ENCODE peak calls at places on chromosomes 4 and X, in six cellular contexts. One of them, this sample, is unnamed.

GRCh38 chrX:24186986-24187385 is 37.5 kb downstream of the ZFX start:
- DNase-seq in fibroblast of lung: no peak
- DNase-seq in aorta: no peak
- DNase-seq in effector memory CD4-positive, alpha-beta T cell: no peak
- DNase-seq in stomach: no peak
- DNase-seq in SK-N-SH: no peak
- DNase-seq in this sample: no peak

GRCh38 chr4:74875451-74875850 is 57.5 kb upstream of the PARM1 start:
- DNase-seq in SK-N-SH: no peak
- DNase-seq in stomach: no peak
- DNase-seq in effector memory CD4-positive, alpha-beta T cell: no peak
- DNase-seq in fibroblast of lung: no peak
- DNase-seq in aorta: no peak
- DNase-seq in this sample: no peak

GRCh38 chr4:96473246-96473645 is 633.4 kb downstream of the PDHA2 start:
- DNase-seq in stomach: no peak
- DNase-seq in effector memory CD4-positive, alpha-beta T cell: no peak
- DNase-seq in aorta: no peak
- DNase-seq in fibroblast of lung: peak; percentile 2
- DNase-seq in SK-N-SH: no peak
- DNase-seq in this sample: no peak

GRCh38 chrX:12950851-12951589 is 23.9 kb upstream of the TMSB4X start:
- DNase-seq in fibroblast of lung: no peak
- DNase-seq in aorta: peak; percentile 74
- DNase-seq in SK-N-SH: peak; percentile 39
- DNase-seq in effector memory CD4-positive, alpha-beta T cell: peak; percentile 54
- DNase-seq in stomach: peak; percentile 39
- DNase-seq in this sample: peak; percentile 48

GRCh38 chr4:154642361-154642760 is 29.9 kb upstream of the FGG start:
- DNase-seq in stomach: no peak
- DNase-seq in aorta: no peak
- DNase-seq in SK-N-SH: no peak
- DNase-seq in effector memory CD4-positive, alpha-beta T cell: no peak
- DNase-seq in fibroblast of lung: no peak
- DNase-seq in this sample: no peak

GRCh38 chrX:71198066-71198465 is 25.0 kb upstream of the GJB1 start:
- DNase-seq in aorta: no peak
- DNase-seq in fibroblast of lung: no peak
- DNase-seq in effector memory CD4-positive, alpha-beta T cell: no peak
- DNase-seq in stomach: no peak
- DNase-seq in SK-N-SH: no peak
- DNase-seq in this sample: no peak

GRCh38 chr4:185429660-185430059 is 3.9 kb upstream of the UFSP2 start:
- DNase-seq in stomach: no peak
- DNase-seq in fibroblast of lung: no peak
- DNase-seq in effector memory CD4-positive, alpha-beta T cell: no peak
- DNase-seq in aorta: no peak
- DNase-seq in SK-N-SH: no peak
- DNase-seq in this sample: no peak

GRCh38 chr4:95161781-95162469 is 386.8 kb downstream of the UNC5C start:
- DNase-seq in SK-N-SH: no peak
- DNase-seq in stomach: no peak
- DNase-seq in fibroblast of lung: no peak
- DNase-seq in aorta: no peak
- DNase-seq in effector memory CD4-positive, alpha-beta T cell: no peak
- DNase-seq in this sample: no peak

GRCh38 chr4:183139058-183139740 is 40.1 kb downstream of the WWC2 start:
- DNase-seq in aorta: no peak
- DNase-seq in SK-N-SH: no peak
- DNase-seq in effector memory CD4-positive, alpha-beta T cell: no peak
- DNase-seq in stomach: no peak
- DNase-seq in fibroblast of lung: peak; percentile 81
- DNase-seq in this sample: no peak

GRCh38 chr4:74473155-74473811 is 28.3 kb downstream of the AREG start:
- DNase-seq in aorta: no peak
- DNase-seq in SK-N-SH: no peak
- DNase-seq in fibroblast of lung: peak; percentile 90
- DNase-seq in stomach: peak; percentile 27
- DNase-seq in effector memory CD4-positive, alpha-beta T cell: no peak
- DNase-seq in this sample: no peak

GRCh38 chr4:185710487-185710995 is 101.5 kb downstream of the SORBS2 start:
- DNase-seq in fibroblast of lung: peak; percentile 78
- DNase-seq in stomach: no peak
- DNase-seq in SK-N-SH: no peak
- DNase-seq in effector memory CD4-positive, alpha-beta T cell: no peak
- DNase-seq in aorta: no peak
- DNase-seq in this sample: no peak

GRCh38 chr4:25144870-25145481 is 15.3 kb downstream of the SEPSECS start:
- DNase-seq in effector memory CD4-positive, alpha-beta T cell: no peak
- DNase-seq in aorta: no peak
- DNase-seq in stomach: no peak
- DNase-seq in fibroblast of lung: peak; percentile 18
- DNase-seq in SK-N-SH: peak; percentile 43
- DNase-seq in this sample: no peak

GRCh38 chrX:16138108-16138427 is 14.7 kb downstream of the GRPR start:
- DNase-seq in aorta: no peak
- DNase-seq in effector memory CD4-positive, alpha-beta T cell: no peak
- DNase-seq in SK-N-SH: no peak
- DNase-seq in stomach: no peak
- DNase-seq in fibroblast of lung: no peak
- DNase-seq in this sample: no peak

GRCh38 chr4:30717208-30718020 is 2.8 kb upstream of the PCDH7 start:
- DNase-seq in effector memory CD4-positive, alpha-beta T cell: no peak
- DNase-seq in SK-N-SH: peak; percentile 42
- DNase-seq in stomach: peak; percentile 38
- DNase-seq in fibroblast of lung: peak; percentile 86
- DNase-seq in aorta: peak; percentile 69
- DNase-seq in this sample: no peak

GRCh38 chr4:175614880-175615279 is 197.2 kb downstream of the GPM6A start:
- DNase-seq in stomach: peak; percentile 53
- DNase-seq in aorta: no peak
- DNase-seq in SK-N-SH: no peak
- DNase-seq in fibroblast of lung: no peak
- DNase-seq in effector memory CD4-positive, alpha-beta T cell: no peak
- DNase-seq in this sample: no peak

GRCh38 chr4:20194079-20195013 is 57.4 kb upstream of the SLIT2 start:
- DNase-seq in aorta: no peak
- DNase-seq in SK-N-SH: no peak
- DNase-seq in stomach: no peak
- DNase-seq in fibroblast of lung: peak; percentile 90
- DNase-seq in effector memory CD4-positive, alpha-beta T cell: no peak
- DNase-seq in this sample: no peak

GRCh38 chr4:20305976-20306375 is 54.3 kb downstream of the SLIT2 start:
- DNase-seq in aorta: no peak
- DNase-seq in SK-N-SH: peak; percentile 40
- DNase-seq in fibroblast of lung: no peak
- DNase-seq in stomach: no peak
- DNase-seq in effector memory CD4-positive, alpha-beta T cell: no peak
- DNase-seq in this sample: no peak

GRCh38 chrX:130176354-130176776 is 4.6 kb downstream of the RAB33A start:
- DNase-seq in stomach: no peak
- DNase-seq in fibroblast of lung: peak; percentile 11
- DNase-seq in SK-N-SH: no peak
- DNase-seq in effector memory CD4-positive, alpha-beta T cell: no peak
- DNase-seq in aorta: no peak
- DNase-seq in this sample: no peak

GRCh38 chrX:43166874-43167273 is 388.9 kb upstream of the PPP1R2C start:
- DNase-seq in SK-N-SH: no peak
- DNase-seq in fibroblast of lung: no peak
- DNase-seq in effector memory CD4-positive, alpha-beta T cell: no peak
- DNase-seq in aorta: no peak
- DNase-seq in stomach: no peak
- DNase-seq in this sample: no peak

GRCh38 chrX:153646620-153647373 is at the start of gene DUSP9:
- DNase-seq in effector memory CD4-positive, alpha-beta T cell: no peak
- DNase-seq in SK-N-SH: peak; percentile 77
- DNase-seq in fibroblast of lung: peak; percentile 21
- DNase-seq in stomach: peak; percentile 36
- DNase-seq in aorta: peak; percentile 47
- DNase-seq in this sample: no peak

GRCh38 chrX:64853424-64853823 is 122.8 kb downstream of the ZC4H2 start:
- DNase-seq in stomach: no peak
- DNase-seq in fibroblast of lung: no peak
- DNase-seq in aorta: no peak
- DNase-seq in effector memory CD4-positive, alpha-beta T cell: no peak
- DNase-seq in SK-N-SH: no peak
- DNase-seq in this sample: no peak

GRCh38 chrX:15301924-15302323 is 13.5 kb downstream of the ASB11 start:
- DNase-seq in SK-N-SH: no peak
- DNase-seq in stomach: no peak
- DNase-seq in effector memory CD4-positive, alpha-beta T cell: no peak
- DNase-seq in aorta: peak; percentile 76
- DNase-seq in fibroblast of lung: no peak
- DNase-seq in this sample: no peak

GRCh38 chr4:165493359-165493758 is 114.6 kb downstream of the CPE start:
- DNase-seq in stomach: peak; percentile 65
- DNase-seq in effector memory CD4-positive, alpha-beta T cell: peak; percentile 32
- DNase-seq in SK-N-SH: peak; percentile 36
- DNase-seq in aorta: peak; percentile 58
- DNase-seq in fibroblast of lung: peak; percentile 52
- DNase-seq in this sample: peak; percentile 16

GRCh38 chrX:6052111-6052745 is 176.4 kb downstream of the NLGN4X start:
- DNase-seq in SK-N-SH: peak; percentile 48
- DNase-seq in stomach: no peak
- DNase-seq in aorta: no peak
- DNase-seq in fibroblast of lung: peak; percentile 67
- DNase-seq in effector memory CD4-positive, alpha-beta T cell: no peak
- DNase-seq in this sample: no peak

DNA sequence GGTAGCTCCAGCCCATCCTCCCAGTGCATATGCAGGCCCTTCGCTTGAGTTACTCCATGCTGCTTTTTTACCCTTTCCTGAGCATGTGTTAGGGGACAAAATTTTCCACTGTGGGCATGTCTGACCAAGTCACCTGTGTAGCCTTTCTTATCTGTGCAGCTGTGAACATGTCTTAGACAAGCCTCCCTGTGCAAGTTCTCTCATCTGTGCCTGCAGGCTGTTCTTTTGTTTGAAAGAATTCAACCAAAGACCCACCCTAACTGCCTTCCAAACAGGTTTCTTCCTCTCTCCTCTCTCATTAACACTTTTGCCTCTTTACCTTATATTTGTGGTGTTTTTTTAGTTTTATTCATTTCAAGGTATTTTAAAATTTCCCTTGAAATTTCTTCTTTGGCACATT is 53.2 kb upstream of the SPIN4 start:
- DNase-seq in SK-N-SH: no peak
- DNase-seq in effector memory CD4-positive, alpha-beta T cell: no peak
- DNase-seq in aorta: no peak
- DNase-seq in stomach: no peak
- DNase-seq in fibroblast of lung: no peak
- DNase-seq in this sample: no peak
- H3K9me3 ChIP-seq in SK-N-SH: no peaks in the 10 kb centered on the region
- H3K9me3 ChIP-seq in effector memory CD4-positive, alpha-beta T cell: no peaks in the 10 kb centered on the region
- H3K9me3 ChIP-seq in aorta: no peaks in the 10 kb centered on the region
- H3K9me3 ChIP-seq in stomach: no peaks in the 10 kb centered on the region
- H3K9me3 ChIP-seq in fibroblast of lung: no peaks in the 10 kb centered on the region
- H3K9me3 ChIP-seq in this sample: no peaks in the 10 kb centered on the region

GRCh38 chr4:133151301-133151680 is 2.2 kb downstream of the PCDH10 start:
- DNase-seq in stomach: no peak
- DNase-seq in effector memory CD4-positive, alpha-beta T cell: no peak
- DNase-seq in aorta: no peak
- DNase-seq in SK-N-SH: no peak
- DNase-seq in fibroblast of lung: peak; percentile 47
- DNase-seq in this sample: no peak

GRCh38 chr4:133152801-133153526 is 3.9 kb downstream of the PCDH10 start:
- DNase-seq in SK-N-SH: no peak
- DNase-seq in fibroblast of lung: peak; percentile 60
- DNase-seq in aorta: no peak
- DNase-seq in stomach: no peak
- DNase-seq in effector memory CD4-positive, alpha-beta T cell: no peak
- DNase-seq in this sample: no peak

GRCh38 chr4:133150643-133151300 is 1.7 kb downstream of the PCDH10 start:
- DNase-seq in stomach: no peak
- DNase-seq in SK-N-SH: peak; percentile 20
- DNase-seq in effector memory CD4-positive, alpha-beta T cell: no peak
- DNase-seq in fibroblast of lung: peak; percentile 53
- DNase-seq in aorta: peak; percentile 50
- DNase-seq in this sample: no peak

GRCh38 chr4:133152330-133152791 is 3.3 kb downstream of the PCDH10 start:
- DNase-seq in stomach: no peak
- DNase-seq in aorta: peak; percentile 42
- DNase-seq in effector memory CD4-positive, alpha-beta T cell: no peak
- DNase-seq in SK-N-SH: no peak
- DNase-seq in fibroblast of lung: peak; percentile 60
- DNase-seq in this sample: no peak

DNA sequence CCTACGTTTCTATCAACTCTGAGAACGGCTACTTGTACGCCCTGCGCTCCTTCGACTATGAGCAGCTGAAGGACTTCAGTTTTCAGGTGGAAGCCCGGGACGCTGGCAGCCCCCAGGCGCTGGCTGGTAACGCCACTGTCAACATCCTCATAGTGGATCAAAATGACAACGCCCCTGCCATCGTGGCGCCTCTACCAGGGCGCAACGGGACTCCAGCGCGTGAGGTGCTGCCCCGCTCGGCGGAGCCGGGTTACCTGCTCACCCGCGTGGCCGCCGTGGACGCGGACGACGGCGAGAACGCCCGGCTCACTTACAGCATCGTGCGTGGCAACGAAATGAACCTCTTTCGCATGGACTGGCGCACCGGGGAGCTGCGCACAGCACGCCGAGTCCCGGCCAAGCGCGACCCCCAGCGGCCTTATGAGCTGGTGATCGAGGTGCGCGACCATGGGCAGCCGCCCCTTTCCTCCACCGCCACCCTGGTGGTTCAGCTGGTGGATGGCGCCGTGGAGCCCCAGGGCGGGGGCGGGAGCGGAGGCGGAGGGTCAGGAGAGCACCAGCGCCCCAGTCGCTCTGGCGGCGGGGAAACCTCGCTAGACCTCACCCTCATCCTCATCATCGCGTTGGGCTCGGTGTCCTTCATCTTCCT is 2.7 kb downstream of the PCDH10 start:
- DNase-seq in aorta: peak; percentile 45
- DNase-seq in fibroblast of lung: peak; percentile 64
- DNase-seq in SK-N-SH: peak; percentile 44
- DNase-seq in effector memory CD4-positive, alpha-beta T cell: no peak
- DNase-seq in stomach: no peak
- DNase-seq in this sample: no peak
- H3K9me3 ChIP-seq in aorta: no peaks in the 10 kb centered on the region
- H3K9me3 ChIP-seq in fibroblast of lung: no peaks in the 10 kb centered on the region
- H3K9me3 ChIP-seq in SK-N-SH: no peaks in the 10 kb centered on the region
- H3K9me3 ChIP-seq in effector memory CD4-positive, alpha-beta T cell: no peaks in the 10 kb centered on the region
- H3K9me3 ChIP-seq in stomach: no peaks in the 10 kb centered on the region
- H3K9me3 ChIP-seq in this sample: no peaks in the 10 kb centered on the region

DNA sequence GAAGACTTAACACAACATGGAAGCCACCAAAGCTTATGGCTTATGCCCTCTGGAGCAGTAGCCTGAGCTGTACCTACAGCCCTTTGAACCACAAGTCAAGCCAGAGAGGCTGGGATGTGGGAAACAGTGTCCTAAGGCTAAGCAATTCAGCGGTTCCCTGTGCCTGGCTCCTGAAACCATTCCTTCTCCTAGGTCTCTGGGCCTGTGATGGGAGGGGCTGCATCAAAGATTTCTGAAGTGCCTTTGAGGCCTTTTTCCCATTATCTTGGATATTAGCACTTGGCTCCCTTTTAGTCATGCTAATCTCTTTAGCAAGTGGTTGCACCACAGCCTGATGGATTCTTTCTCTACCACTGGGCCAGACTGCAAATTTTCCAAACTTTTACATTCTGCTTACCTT is 140.5 kb upstream of the NUDT10 start:
- DNase-seq in fibroblast of lung: no peak
- DNase-seq in aorta: no peak
- DNase-seq in stomach: no peak
- DNase-seq in effector memory CD4-positive, alpha-beta T cell: no peak
- DNase-seq in SK-N-SH: no peak
- DNase-seq in this sample: no peak
- H3K9me3 ChIP-seq in fibroblast of lung: no peaks in the 10 kb centered on the region
- H3K9me3 ChIP-seq in aorta: no peaks in the 10 kb centered on the region
- H3K9me3 ChIP-seq in stomach: peaks cover 31% of the 10 kb centered on the region
- H3K9me3 ChIP-seq in effector memory CD4-positive, alpha-beta T cell: no peaks in the 10 kb centered on the region
- H3K9me3 ChIP-seq in SK-N-SH: no peaks in the 10 kb centered on the region
- H3K9me3 ChIP-seq in this sample: no peaks in the 10 kb centered on the region

GRCh38 chr4:14257903-14258302 is 630.4 kb upstream of the BOD1L1 start:
- DNase-seq in effector memory CD4-positive, alpha-beta T cell: no peak
- DNase-seq in fibroblast of lung: no peak
- DNase-seq in SK-N-SH: no peak
- DNase-seq in aorta: no peak
- DNase-seq in stomach: no peak
- DNase-seq in this sample: no peak
- H3K9me3 ChIP-seq in effector memory CD4-positive, alpha-beta T cell: no peaks in the 10 kb centered on the region
- H3K9me3 ChIP-seq in fibroblast of lung: no peaks in the 10 kb centered on the region
- H3K9me3 ChIP-seq in SK-N-SH: no peaks in the 10 kb centered on the region
- H3K9me3 ChIP-seq in aorta: no peaks in the 10 kb centered on the region
- H3K9me3 ChIP-seq in stomach: no peaks in the 10 kb centered on the region
- H3K9me3 ChIP-seq in this sample: peaks cover 2% of the 10 kb centered on the region

This sample was measured in T-helper 17 cell.